ENCODE peak calls at places on chromosome 4, in five cellular contexts. K is heart right ventricle; C is activated CD8-positive, alpha-beta memory T cell treated with anti-CD3 and anti-CD28 coated beads for 48 hours; U is T-helper 9 cell; Y is foreskin melanocyte. W is an unnamed sample.
A peak's percentile ranks its signal among the peaks of the same experiment; 100 is the strongest.

GRCh38 chr4:169682360-169683047 is 62.1 kb downstream of the CLCN3 start:
- DNase-seq in C (no peak), Y (no peak), K (no peak), U (no peak), W (no peak)

GRCh38 chr4:54439831-54440243 is 210.7 kb downstream of the PDGFRA start:
- DNase-seq in Y (peak; percentile 86), K (no peak), C (no peak), U (no peak), W (no peak)

GRCh38 chr4:92359481-92359880 is 55.7 kb downstream of the GRID2 start:
- DNase-seq in C (no peak), K (no peak), U (no peak), Y (no peak), W (no peak)

GRCh38 chr4:41154001-41154813 is 60.1 kb downstream of the APBB2 start:
- DNase-seq in C (no peak), K (no peak), U (no peak), Y (no peak), W (no peak)

GRCh38 chr4:8035371-8035780 is 95.7 kb upstream of the AFAP1 start:
- DNase-seq in Y (peak; percentile 26), K (no peak), C (no peak), U (no peak), W (no peak)

GRCh38 chr4:8311096-8312068 is 41.8 kb downstream of the HTRA3 start:
- DNase-seq in C (no peak), Y (no peak), U (no peak), K (no peak), W (no peak)

GRCh38 chr4:127533028-127533700 is 99.6 kb upstream of the INTU start:
- DNase-seq in Y (no peak), K (peak; percentile 24), C (no peak), U (no peak), W (peak; percentile 32)

GRCh38 chr4:112093636-112094202 is 51.5 kb upstream of the FAM241A start:
- DNase-seq in Y (no peak), K (no peak), U (no peak), C (no peak), W (no peak)

GRCh38 chr4:40280586-40280985 is 54.5 kb upstream of the CHRNA9 start:
- DNase-seq in K (no peak), U (no peak), C (no peak), Y (no peak), W (no peak)

GRCh38 chr4:39305902-39306677 is 60.1 kb downstream of the RFC1 start:
- DNase-seq in Y (no peak), C (no peak), K (no peak), U (no peak), W (no peak)

GRCh38 chr4:76339364-76339763 is 32.8 kb downstream of the STBD1 start:
- DNase-seq in K (no peak), U (no peak), Y (peak; percentile 66), C (no peak), W (no peak)

GRCh38 chr4:121243476-121243875 is 79.4 kb upstream of the TNIP3 start:
- DNase-seq in C (no peak), U (no peak), K (no peak), Y (no peak), W (no peak)

GRCh38 chr4:82213485-82214162 is 160.2 kb downstream of the HNRNPD start:
- DNase-seq in U (no peak), Y (no peak), K (no peak), C (no peak), W (no peak)

GRCh38 chr4:98430708-98431403 is 169.7 kb downstream of the RAP1GDS1 start:
- DNase-seq in U (no peak), K (no peak), Y (no peak), C (no peak), W (no peak)

GRCh38 chr4:89558147-89558546 is 250.5 kb upstream of the GPRIN3 start:
- DNase-seq in Y (peak; percentile 18), C (no peak), K (no peak), U (no peak), W (no peak)

GRCh38 chr4:112473985-112474384 is 42.0 kb downstream of the NEUROG2 start:
- DNase-seq in Y (no peak), U (no peak), K (no peak), C (no peak), W (no peak)

W was measured in omental fat pad.